ENCODE peak calls at places on chromosomes 1 and 21, in six cellular contexts. H is T-helper 1 cell; V is brain microvascular endothelial cell; W is stimulated activated naive CD4-positive, alpha-beta T cell; X is left cardiac atrium; A is T-helper 2 cell. P is an unnamed sample.

GRCh38 chr1:209651148-209651547 is 1.1 kb downstream of the LAMB3 start:
- DNase-seq in H (no peak), V (peak; percentile 79), W (no peak), X (peak; percentile 84), A (peak; percentile 44), P (no peak)

GRCh38 chr1:172588296-172589291 is 55.6 kb downstream of the SUCO start:
- DNase-seq in H (no peak), V (peak; percentile 93), W (no peak), X (no peak), A (no peak), P (no peak)

GRCh38 chr1:196400478-196401453 is 207.5 kb downstream of the KCNT2 start:
- DNase-seq in H (no peak), V (peak; percentile 90), W (no peak), X (peak; percentile 54), A (no peak), P (no peak)

GRCh38 chr1:25624155-25624554 is 7.6 kb downstream of the MAN1C1 start:
- DNase-seq in H (no peak), V (no peak), W (peak; percentile 34), X (no peak), A (no peak), P (no peak)

GRCh38 chr21:40067751-40068150 is 200.5 kb downstream of the PCP4 start:
- DNase-seq in H (no peak), V (no peak), W (no peak), X (no peak), A (no peak), P (no peak)

GRCh38 chr1:200243042-200243437 is 166.8 kb downstream of the ZNF281 start:
- DNase-seq in H (no peak), V (no peak), W (no peak), X (no peak), A (no peak), P (no peak)

GRCh38 chr1:33151115-33151514 is 30.7 kb downstream of the TRIM62 start:
- DNase-seq in H (no peak), V (no peak), W (no peak), X (no peak), A (no peak), P (no peak)

GRCh38 chr1:230105754-230106625 is 39.0 kb downstream of the GALNT2 start:
- DNase-seq in H (no peak), V (peak; percentile 57), W (no peak), X (no peak), A (no peak), P (no peak)

GRCh38 chr1:21838359-21839157 is 26.5 kb downstream of the LDLRAD2 start:
- DNase-seq in H (no peak), V (no peak), W (no peak), X (no peak), A (no peak), P (no peak)

GRCh38 chr1:204563324-204563723 is 47.1 kb downstream of the MDM4 start:
- DNase-seq in H (no peak), V (no peak), W (peak; percentile 30), X (no peak), A (no peak), P (no peak)

GRCh38 chr1:53478186-53478585 is 19.0 kb downstream of the DMRTB1 start:
- DNase-seq in H (no peak), V (no peak), W (no peak), X (no peak), A (no peak), P (no peak)

GRCh38 chr1:53688703-53689102 is 50.3 kb downstream of the GLIS1 start:
- DNase-seq in H (no peak), V (no peak), W (no peak), X (no peak), A (no peak), P (no peak)

GRCh38 chr21:45080639-45081414 is 6.4 kb downstream of the ADARB1 start:
- DNase-seq in H (no peak), V (peak; percentile 38), W (peak; percentile 19), X (no peak), A (peak; percentile 32), P (no peak)

GRCh38 chr1:84436907-84437667 is 38.8 kb downstream of the DNASE2B start:
- DNase-seq in H (no peak), V (no peak), W (peak; percentile 51), X (no peak), A (no peak), P (peak; percentile 32)

GRCh38 chr1:21641076-21641475 is 28.1 kb downstream of the RAP1GAP start:
- DNase-seq in H (no peak), V (no peak), W (no peak), X (no peak), A (no peak), P (no peak)

GRCh38 chr1:217919683-217920502 is 288.7 kb downstream of the SPATA17 start:
- DNase-seq in H (no peak), V (no peak), W (no peak), X (no peak), A (no peak), P (no peak)

GRCh38 chr1:9371391-9371935 is 78.8 kb downstream of the SPSB1 start:
- DNase-seq in H (no peak), V (peak; percentile 85), W (no peak), X (peak; percentile 65), A (no peak), P (no peak)

GRCh38 chr1:3998086-3998485 is 98.0 kb upstream of the C1orf174 start:
- DNase-seq in H (no peak), V (no peak), W (no peak), X (no peak), A (no peak), P (no peak)

GRCh38 chr1:35319988-35320713 is 51.6 kb downstream of the ZMYM4 start:
- DNase-seq in H (no peak), V (peak; percentile 9), W (no peak), X (peak; percentile 60), A (no peak), P (no peak)

GRCh38 chr1:55131801-55132200 is 83.4 kb downstream of the USP24 start:
- DNase-seq in H (no peak), V (peak; percentile 66), W (no peak), X (no peak), A (no peak), P (no peak)

GRCh38 chr1:152053375-152053774 is 16.6 kb upstream of the S100A11 start:
- DNase-seq in H (no peak), V (no peak), W (no peak), X (no peak), A (no peak), P (no peak)

GRCh38 chr21:44930543-44930981 is 9.3 kb upstream of the SLX9 start:
- DNase-seq in H (peak; percentile 40), V (no peak), W (peak; percentile 58), X (peak; percentile 59), A (no peak), P (peak; percentile 49)

GRCh38 chr1:167713330-167714081 is 8.3 kb upstream of the MPZL1 start:
- DNase-seq in H (no peak), V (no peak), W (peak; percentile 21), X (no peak), A (no peak), P (no peak)

P was measured in memory B cell.